ENCODE peak calls at places on chromosomes 6 and 20, in ten cellular contexts. G, V, C, D, H, S, X, I, A and Z are unnamed samples.

GRCh38 chr20:41178904-41179432 is 41.6 kb downstream of the PLCG1 start:
- DNase-seq in S (no peak), I (no peak), D (no peak), V (no peak), H (no peak), G (no peak), C (no peak), X (no peak), A (no peak), Z (no peak)

GRCh38 chr20:47502801-47503239 is 1.1 kb downstream of the NCOA3 start:
- DNase-seq in D (no peak), H (no peak), G (no peak), V (peak; percentile 46), S (peak; percentile 43), X (peak; percentile 22), I (peak; percentile 55), A (peak; percentile 79), C (peak; percentile 36), Z (no peak)

GRCh38 chr6:132414332-132414731 is 13.1 kb upstream of the MOXD1 start:
- DNase-seq in X (no peak), V (no peak), G (no peak), I (no peak), C (no peak), D (no peak), S (no peak), A (no peak), H (no peak), Z (no peak)

GRCh38 chr6:117829594-117830319 is 77.3 kb upstream of the SLC35F1 start:
- DNase-seq in A (peak; percentile 70), G (no peak), I (no peak), C (peak; percentile 62), V (peak; percentile 76), S (peak; percentile 43), H (no peak), D (no peak), X (peak; percentile 37), Z (peak; percentile 65)

GRCh38 chr6:8219352-8219943 is 117.1 kb upstream of the EEF1E1 start:
- DNase-seq in V (peak; percentile 49), X (peak; percentile 49), C (peak; percentile 67), I (peak; percentile 31), A (peak; percentile 89), D (no peak), S (peak; percentile 61), H (peak; percentile 35), G (peak; percentile 6), Z (peak; percentile 47)

GRCh38 chr20:47296950-47297349 is 59.5 kb downstream of the ZMYND8 start:
- DNase-seq in C (no peak), A (no peak), X (no peak), D (no peak), V (no peak), G (no peak), S (no peak), H (no peak), I (no peak), Z (no peak)

GRCh38 chr6:150685860-150686259 is 86.2 kb downstream of the PLEKHG1 start:
- DNase-seq in S (peak; percentile 76), D (no peak), G (peak; percentile 23), I (peak; percentile 60), X (peak; percentile 69), A (peak; percentile 10), H (no peak), V (peak; percentile 73), C (no peak), Z (peak; percentile 47)

GRCh38 chr6:165092881-165093595 is 216.4 kb downstream of the C6orf118 start:
- DNase-seq in D (no peak), C (no peak), I (no peak), S (no peak), H (no peak), G (no peak), A (no peak), X (no peak), V (no peak), Z (no peak)

GRCh38 chr6:24313477-24314141 is 44.2 kb downstream of the DCDC2 start:
- DNase-seq in S (peak; percentile 73), V (peak; percentile 49), H (no peak), D (no peak), X (no peak), G (no peak), A (peak; percentile 68), I (no peak), C (peak; percentile 45), Z (peak; percentile 12)

GRCh38 chr6:101711518-101711917 is 318.0 kb downstream of the GRIK2 start:
- DNase-seq in C (no peak), I (no peak), G (no peak), V (no peak), S (no peak), H (no peak), X (no peak), D (no peak), A (no peak), Z (no peak)

GRCh38 chr6:168200571-168201134 is 118.9 kb downstream of the DACT2 start:
- DNase-seq in S (no peak), X (no peak), V (no peak), C (no peak), A (no peak), I (no peak), G (no peak), H (no peak), D (no peak), Z (no peak)

GRCh38 chr20:61120595-61121515 is 131.2 kb upstream of the CDH4 start:
- DNase-seq in G (no peak), X (no peak), I (no peak), S (peak; percentile 62), A (peak; percentile 4), H (peak; percentile 62), V (peak; percentile 90), C (peak; percentile 68), D (no peak), Z (peak; percentile 66)

GRCh38 chr6:169253745-169254238 is at the start of gene THBS2:
- DNase-seq in I (no peak), D (no peak), C (peak; percentile 23), G (no peak), V (peak; percentile 56), A (peak; percentile 96), S (peak; percentile 31), H (no peak), X (no peak), Z (peak; percentile 23)

GRCh38 chr6:5865492-5866031 is 141.2 kb downstream of the NRN1 start:
- DNase-seq in H (no peak), G (no peak), X (no peak), D (no peak), S (no peak), C (no peak), A (no peak), V (no peak), I (no peak), Z (no peak)

GRCh38 chr6:26327450-26328264 is 37.3 kb upstream of the BTN3A2 start:
- DNase-seq in C (no peak), S (peak; percentile 75), A (peak; percentile 84), V (peak; percentile 93), G (peak; percentile 40), D (no peak), H (no peak), X (no peak), I (no peak), Z (peak; percentile 73)